ENCODE peak calls at places on chromosome 12, in ten cellular contexts. U is ovary, L is T-helper 2 cell, I is neural crest cell, F is A673, A is amniotic stem cell, T is lower lobe of right lung, G is cardiac septum, C is vagina, Q is mucosa of gallbladder. P is an unnamed sample.

GRCh38 chr12:122336015-122336946 is 70.0 kb upstream of the VPS33A start:
- DNase-seq in C (no peak), U (no peak), L (no peak), G (no peak), A (no peak), F (peak), I (peak), T (no peak), Q (no peak), P (no peak)

GRCh38 chr12:68334136-68334535 is 2.0 kb upstream of the MDM1 start:
- DNase-seq in G (no peak), F (peak), U (no peak), I (no peak), C (no peak), Q (no peak), L (no peak), T (no peak), A (no peak), P (no peak)

GRCh38 chr12:87274594-87275245 is 754.5 kb downstream of the C12orf50 start:
- DNase-seq in A (peak), Q (no peak), G (no peak), L (no peak), F (peak), I (no peak), T (no peak), C (no peak), U (no peak), P (no peak)

GRCh38 chr12:124517260-124518050 is 50.0 kb downstream of the NCOR2 start:
- DNase-seq in Q (peak), U (peak), F (peak), L (no peak), I (no peak), G (peak), C (no peak), T (peak), A (no peak), P (no peak)

GRCh38 chr12:124140889-124141550 is 153.9 kb upstream of the RFLNA start:
- DNase-seq in I (no peak), A (no peak), L (no peak), F (no peak), G (no peak), C (no peak), U (no peak), T (no peak), Q (no peak), P (no peak)

GRCh38 chr12:47277972-47278448 is 198.3 kb upstream of the AMIGO2 start:
- DNase-seq in G (no peak), Q (peak), I (no peak), C (no peak), T (no peak), U (no peak), A (peak), F (peak), L (no peak), P (no peak)

GRCh38 chr12:49974677-49975369 is 2.1 kb downstream of the AQP6 start:
- DNase-seq in F (no peak), U (no peak), T (no peak), L (no peak), A (no peak), G (peak), C (no peak), I (no peak), Q (no peak), P (no peak)

GRCh38 chr12:113310489-113310888 is 24.4 kb downstream of the SLC8B1 start:
- DNase-seq in I (no peak), A (no peak), U (no peak), Q (no peak), F (peak), G (no peak), C (no peak), T (no peak), L (no peak), P (no peak)

GRCh38 chr12:89661706-89662330 is 46.8 kb downstream of the ATP2B1 start:
- DNase-seq in Q (no peak), C (no peak), G (no peak), L (no peak), F (no peak), U (no peak), A (no peak), T (no peak), I (no peak), P (no peak)

GRCh38 chr12:93741741-93742085 is 64.5 kb downstream of the CRADD start:
- DNase-seq in Q (no peak), G (no peak), F (no peak), U (peak), I (peak), A (no peak), L (no peak), C (no peak), T (no peak), P (no peak)

GRCh38 chr12:51307655-51308593 is 16.1 kb downstream of the BIN2 start:
- DNase-seq in A (peak), Q (peak), L (no peak), I (no peak), U (no peak), F (no peak), C (no peak), T (no peak), G (no peak), P (no peak)

GRCh38 chr12:56484566-56484965 is 3.4 kb downstream of the GLS2 start:
- DNase-seq in I (no peak), L (no peak), A (no peak), U (no peak), Q (no peak), G (no peak), T (no peak), C (no peak), F (no peak), P (no peak)

GRCh38 chr12:70721216-70721615 is 84.0 kb upstream of the PTPRB start:
- DNase-seq in G (no peak), I (no peak), A (no peak), C (no peak), L (no peak), T (no peak), U (no peak), Q (no peak), F (no peak), P (no peak)

GRCh38 chr12:95440401-95440800 is 33.6 kb upstream of the METAP2 start:
- DNase-seq in F (peak), Q (no peak), L (no peak), T (no peak), G (no peak), C (no peak), I (no peak), A (no peak), U (no peak), P (no peak)

GRCh38 chr12:130916251-130916911 is 37.3 kb upstream of the ADGRD1 start:
- DNase-seq in F (peak), C (no peak), L (no peak), A (no peak), G (no peak), T (peak), Q (peak), U (peak), I (peak), P (no peak)

GRCh38 chr12:51345681-51346080 is 798 bp downstream of the CELA1 start:
- DNase-seq in U (no peak), T (no peak), I (no peak), F (no peak), A (no peak), Q (no peak), G (no peak), L (no peak), C (no peak), P (no peak)

P was measured in mesenteric fat pad.